ENCODE peak calls at places on chromosomes 13 and 19, in nine cellular contexts. N, Q, D, I, J, F, U, A and Y are unnamed samples.

GRCh38 chr13:112777637-112778406 is 88.0 kb downstream of the ATP11A start:
- DNase-seq in A (peak), I (no peak), J (no peak), U (no peak), F (no peak), Q (no peak), N (peak), D (no peak), Y (no peak)

GRCh38 chr19:30062331-30063183 is 120.5 kb downstream of the URI1 start:
- DNase-seq in D (no peak), F (no peak), I (no peak), U (no peak), Q (no peak), J (no peak), N (no peak), A (no peak), Y (no peak)

GRCh38 chr19:8209111-8209964 is at the start of gene CERS4:
- DNase-seq in U (peak), Q (peak), A (peak), D (peak), N (peak), F (peak), I (peak), J (peak), Y (peak)

GRCh38 chr19:48683349-48683748 is 10.5 kb upstream of the NTN5 start:
- DNase-seq in J (no peak), F (peak), A (peak), I (no peak), Q (no peak), D (peak), N (no peak), U (peak), Y (no peak)

GRCh38 chr19:45852145-45852750 is 10.7 kb downstream of the SYMPK start:
- DNase-seq in D (no peak), N (no peak), Q (no peak), J (no peak), U (no peak), I (no peak), A (no peak), F (no peak), Y (no peak)

GRCh38 chr13:44306401-44307192 is 67.0 kb upstream of the SERP2 start:
- DNase-seq in F (peak), N (no peak), A (peak), Q (no peak), D (peak), J (no peak), U (peak), I (peak), Y (no peak)

GRCh38 chr19:23384858-23385257 is 10.4 kb downstream of the ZNF91 start:
- DNase-seq in F (no peak), U (no peak), A (no peak), D (no peak), J (no peak), Q (no peak), N (no peak), I (no peak), Y (no peak)

GRCh38 chr19:35328851-35329285 is at the start of gene CD22:
- DNase-seq in I (no peak), F (no peak), D (no peak), N (no peak), Q (peak), U (no peak), A (no peak), J (no peak), Y (no peak)

GRCh38 chr19:46144756-46145155 is 3.3 kb upstream of the IGFL2 start:
- DNase-seq in D (no peak), I (no peak), N (no peak), U (no peak), F (no peak), A (no peak), Q (no peak), J (no peak), Y (no peak)

GRCh38 chr19:54388001-54388802 is 23.5 kb upstream of the LAIR1 start:
- DNase-seq in J (peak), N (no peak), F (no peak), U (no peak), D (no peak), A (no peak), I (no peak), Q (peak), Y (no peak)

GRCh38 chr19:42003506-42004294 is 9.7 kb upstream of the ATP1A3 start:
- DNase-seq in J (no peak), A (no peak), D (no peak), N (no peak), Q (no peak), U (no peak), F (no peak), I (no peak), Y (no peak)

GRCh38 chr19:1610579-1610978 is 5.3 kb upstream of the UQCR11 start:
- DNase-seq in U (no peak), A (no peak), D (no peak), Q (no peak), F (no peak), N (no peak), I (no peak), J (no peak), Y (no peak)

GRCh38 chr13:94178625-94179244 is 300.7 kb downstream of the DCT start:
- DNase-seq in J (no peak), D (peak), F (no peak), Q (no peak), N (no peak), U (no peak), I (no peak), A (no peak), Y (no peak)

GRCh38 chr19:47512183-47512947 is 2.5 kb downstream of the NAPA start:
- DNase-seq in U (peak), N (peak), J (peak), Q (peak), I (peak), D (peak), F (peak), A (peak), Y (no peak)

GRCh38 chr13:30832845-30833332 is 73.2 kb upstream of the MEDAG start:
- DNase-seq in A (peak), Q (peak), N (peak), J (peak), U (peak), D (no peak), I (peak), F (no peak), Y (no peak)

GRCh38 chr13:47396915-47397314 is 500.1 kb upstream of the HTR2A start:
- DNase-seq in A (no peak), N (no peak), F (no peak), U (no peak), I (no peak), J (no peak), Q (no peak), D (no peak), Y (no peak)

GRCh38 chr19:18915639-18916038 is 3.5 kb downstream of the COPE start:
- DNase-seq in I (no peak), Q (peak), D (peak), A (no peak), N (no peak), J (peak), U (no peak), F (no peak), Y (no peak)

GRCh38 chr13:110092869-110093268 is 214.1 kb downstream of the COL4A1 start:
- DNase-seq in D (peak), F (no peak), U (no peak), I (no peak), A (no peak), Q (no peak), J (no peak), N (no peak), Y (no peak)

GRCh38 chr19:34135033-34135370 is 37.3 kb upstream of the LSM14A start:
- DNase-seq in U (no peak), F (no peak), N (no peak), D (no peak), Q (peak), A (no peak), J (no peak), I (no peak), Y (no peak)

GRCh38 chr13:98103942-98104880 is 38.7 kb upstream of the FARP1 start:
- DNase-seq in Q (no peak), A (no peak), U (no peak), J (no peak), I (no peak), F (no peak), N (no peak), D (peak), Y (no peak)

GRCh38 chr13:113109151-113110047 is 3.8 kb downstream of the F7 start:
- DNase-seq in J (no peak), N (peak), I (no peak), A (no peak), F (no peak), U (no peak), D (no peak), Q (no peak), Y (no peak)

GRCh38 chr19:37362733-37363132 is 8.2 kb upstream of the ZNF527 start:
- DNase-seq in U (no peak), Q (peak), I (no peak), F (no peak), N (no peak), D (no peak), A (no peak), J (no peak), Y (no peak)

GRCh38 chr13:43377149-43377548 is 353.8 kb downstream of the DNAJC15 start:
- DNase-seq in D (peak), U (no peak), J (peak), A (peak), I (no peak), Q (no peak), F (no peak), N (peak), Y (no peak)

GRCh38 chr19:42111811-42112210 is 20.4 kb downstream of the POU2F2 start:
- DNase-seq in F (no peak), A (no peak), U (no peak), D (peak), Q (no peak), I (no peak), J (no peak), N (no peak), Y (no peak)

GRCh38 chr13:97369269-97369893 is 64.6 kb upstream of the RAP2A start:
- DNase-seq in I (no peak), D (no peak), A (no peak), Q (no peak), J (no peak), U (no peak), F (no peak), N (no peak), Y (no peak)

GRCh38 chr13:88424463-88424862 is 753.3 kb downstream of the SLITRK5 start:
- DNase-seq in N (no peak), J (no peak), Q (no peak), D (no peak), F (no peak), A (no peak), U (no peak), I (no peak), Y (no peak)

GRCh38 chr19:40489882-40490230 is 23.1 kb downstream of the SPTBN4 start:
- DNase-seq in J (no peak), U (no peak), Q (no peak), N (no peak), D (no peak), F (no peak), A (no peak), I (no peak), Y (no peak)

GRCh38 chr19:1074512-1075283 is 7.7 kb downstream of the ARHGAP45 start:
- DNase-seq in J (peak), I (peak), Q (no peak), A (no peak), N (peak), D (no peak), F (peak), U (peak), Y (peak)

GRCh38 chr13:27857271-27857670 is 62.5 kb upstream of the PDX1 start:
- DNase-seq in D (no peak), F (no peak), U (no peak), N (no peak), J (no peak), A (no peak), Q (no peak), I (no peak), Y (no peak)

GRCh38 chr19:55383789-55384575 is at the start of gene TMEM238:
- DNase-seq in U (peak), N (no peak), D (peak), F (no peak), A (peak), I (peak), Q (peak), J (peak), Y (peak)

GRCh38 chr13:91346848-91347211 is 657 bp upstream of the MIR17HG start:
- DNase-seq in N (no peak), J (peak), A (peak), Q (peak), I (no peak), F (no peak), U (no peak), D (no peak), Y (no peak)

GRCh38 chr13:82947121-82948077 is 934.9 kb downstream of the SLITRK1 start:
- DNase-seq in I (no peak), D (peak), U (no peak), F (no peak), J (no peak), N (no peak), Q (no peak), A (no peak), Y (no peak)

GRCh38 chr19:49807888-49808675 is 5.0 kb downstream of the FUZ start:
- DNase-seq in Q (no peak), N (no peak), F (no peak), I (no peak), J (no peak), D (no peak), U (no peak), A (no peak), Y (no peak)

GRCh38 chr13:29125145-29125933 is 305.2 kb downstream of the MTUS2 start:
- DNase-seq in F (no peak), A (no peak), I (no peak), Q (no peak), J (no peak), U (no peak), N (no peak), D (no peak), Y (no peak)

GRCh38 chr13:41654800-41655199 is 197.4 kb downstream of the RGCC start:
- DNase-seq in A (no peak), D (no peak), N (no peak), J (no peak), U (no peak), I (no peak), F (no peak), Q (peak), Y (no peak)

GRCh38 chr19:46975918-46976782 is 43.5 kb upstream of the NPAS1 start:
- DNase-seq in A (peak), J (peak), I (peak), U (peak), D (peak), N (peak), Q (no peak), F (peak), Y (no peak)

GRCh38 chr19:52176574-52176973 is 5.2 kb upstream of the ZNF836 start:
- DNase-seq in J (no peak), N (no peak), I (no peak), Q (no peak), D (no peak), U (no peak), F (no peak), A (no peak), Y (no peak)

GRCh38 chr19:52170304-52170703 is 1.1 kb downstream of the ZNF836 start:
- DNase-seq in I (no peak), D (no peak), J (peak), A (no peak), Q (no peak), N (no peak), F (no peak), U (no peak), Y (no peak)

GRCh38 chr19:52171321-52172169 is at the start of gene ZNF836:
- DNase-seq in Q (peak), A (peak), N (peak), I (peak), U (peak), F (peak), D (peak), J (peak), Y (peak)

GRCh38 chr19:52170863-52171320 is 529 bp downstream of the ZNF836 start:
- DNase-seq in U (peak), I (no peak), A (peak), J (peak), Q (peak), N (peak), D (no peak), F (no peak), Y (peak)

GRCh38 chr19:52172347-52172746 is 926 bp upstream of the ZNF836 start:
- DNase-seq in N (no peak), U (no peak), Q (no peak), J (no peak), I (no peak), F (no peak), A (no peak), D (no peak), Y (no peak)
- TF ChIP-seq POLR2A in N (no peak), U (no peak), Q (no peak), J (no peak), I (no peak), F (no peak), A (no peak), D (no peak), Y (no peak)

GRCh38 chr19:4795400-4795799 is 3.9 kb downstream of the FEM1A start:
- DNase-seq in A (no peak), N (no peak), I (no peak), F (no peak), D (peak), J (no peak), U (no peak), Q (no peak), Y (no peak)
- TF ChIP-seq POLR2A in A (no peak), N (no peak), I (no peak), F (no peak), D (no peak), J (no peak), U (no peak), Q (no peak), Y (no peak)

GRCh38 chr19:17165715-17166114 is 49.4 kb upstream of the USE1 start:
- DNase-seq in J (no peak), U (no peak), D (no peak), I (no peak), N (no peak), F (no peak), Q (no peak), A (no peak), Y (no peak)

GRCh38 chr19:17171874-17172273 is 43.3 kb upstream of the USE1 start:
- DNase-seq in F (no peak), D (no peak), Q (no peak), I (no peak), A (no peak), N (no peak), J (no peak), U (no peak), Y (no peak)

GRCh38 chr19:17172624-17173345 is 42.4 kb upstream of the USE1 start:
- DNase-seq in N (no peak), D (no peak), I (no peak), Q (no peak), F (no peak), A (no peak), U (no peak), J (no peak), Y (no peak)

DNA sequence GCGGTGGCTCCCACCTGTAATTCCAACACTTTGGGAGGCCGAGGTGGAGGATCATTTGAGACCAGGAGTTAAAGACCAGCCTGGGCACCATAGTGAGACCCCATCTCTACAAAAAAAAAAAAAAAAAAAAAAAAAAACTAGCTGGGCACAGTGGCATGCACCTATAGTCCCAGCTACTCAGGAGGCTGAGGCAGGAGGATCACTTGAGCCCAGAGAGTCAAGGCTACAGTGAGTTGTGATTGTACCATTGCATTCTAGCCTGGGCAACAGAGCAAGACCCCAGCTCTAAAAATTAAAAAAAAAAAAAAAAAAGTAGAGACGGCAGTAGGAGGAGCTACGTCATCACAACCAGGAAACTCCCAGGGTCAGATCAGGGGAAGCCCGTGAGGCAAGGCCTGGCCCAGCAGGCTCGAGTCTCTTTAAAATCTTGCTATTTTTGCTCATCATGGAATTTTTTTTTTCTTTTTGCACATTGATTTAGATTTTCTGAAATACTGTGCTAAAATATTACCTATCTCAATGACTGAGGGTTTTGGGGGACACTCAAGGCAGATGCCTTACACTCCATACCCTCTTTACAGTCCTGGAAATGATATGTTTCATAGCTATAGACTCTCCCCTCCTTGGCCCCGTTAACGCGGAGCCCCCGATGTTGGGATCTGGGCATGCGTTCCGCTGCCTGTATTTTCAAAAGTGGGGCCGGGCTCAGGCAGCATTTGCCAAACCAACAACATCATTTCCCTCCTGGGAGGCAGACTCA is 44.4 kb upstream of the USE1 start:
- DNase-seq in J (no peak), I (no peak), Q (no peak), D (no peak), A (no peak), F (no peak), U (no peak), N (no peak), Y (peak)
- TF ChIP-seq POLR2A in J (no peak), I (no peak), Q (no peak), D (no peak), A (no peak), F (no peak), U (no peak), N (no peak), Y (no peak)

GRCh38 chr19:14407889-14408640 is 11.1 kb downstream of the DDX39A start:
- DNase-seq in A (no peak), F (no peak), I (no peak), U (no peak), D (no peak), J (no peak), N (no peak), Q (peak), Y (no peak)
- TF ChIP-seq POLR2A in A (no peak), F (no peak), I (no peak), U (no peak), D (no peak), J (no peak), N (no peak), Q (no peak), Y (peak)